ENCODE peak calls at places on chromosomes 1 and 21, in four cellular contexts. One of them, this sample, is unnamed.
A peak's percentile ranks its signal among the peaks of the same experiment; 100 is the strongest.

GRCh38 chr1:67853704-67854103 is 20.4 kb upstream of the GNG12 start:
- DNase-seq in fibroblast of lung: peak; percentile 82
- DNase-seq in GM23248: peak; percentile 86
- DNase-seq in endothelial cell of umbilical vein: peak; percentile 89
- DNase-seq in this sample: peak; percentile 80

GRCh38 chr21:16305686-16306085 is 575.9 kb downstream of the USP25 start:
- DNase-seq in fibroblast of lung: no peak
- DNase-seq in GM23248: peak; percentile 48
- DNase-seq in endothelial cell of umbilical vein: peak; percentile 85
- DNase-seq in this sample: no peak

GRCh38 chr21:29571949-29572348 is 273.2 kb downstream of the BACH1 start:
- DNase-seq in fibroblast of lung: no peak
- DNase-seq in GM23248: no peak
- DNase-seq in endothelial cell of umbilical vein: no peak
- DNase-seq in this sample: no peak

GRCh38 chr1:107532318-107532717 is 391.5 kb downstream of the NTNG1 start:
- DNase-seq in fibroblast of lung: no peak
- DNase-seq in GM23248: no peak
- DNase-seq in endothelial cell of umbilical vein: no peak
- DNase-seq in this sample: no peak

GRCh38 chr1:161781995-161782394 is 15.9 kb downstream of the ATF6 start:
- DNase-seq in fibroblast of lung: peak; percentile 28
- DNase-seq in GM23248: peak; percentile 64
- DNase-seq in endothelial cell of umbilical vein: no peak
- DNase-seq in this sample: no peak

GRCh38 chr21:21963911-21964310 is 965.7 kb downstream of the NCAM2 start:
- DNase-seq in fibroblast of lung: no peak
- DNase-seq in GM23248: no peak
- DNase-seq in endothelial cell of umbilical vein: no peak
- DNase-seq in this sample: no peak

GRCh38 chr1:22551591-22552370 is 11.5 kb upstream of the EPHA8 start:
- DNase-seq in fibroblast of lung: no peak
- DNase-seq in GM23248: no peak
- DNase-seq in endothelial cell of umbilical vein: no peak
- DNase-seq in this sample: no peak

GRCh38 chr1:64981602-64981981 is 15.2 kb upstream of the JAK1 start:
- DNase-seq in fibroblast of lung: no peak
- DNase-seq in GM23248: no peak
- DNase-seq in endothelial cell of umbilical vein: no peak
- DNase-seq in this sample: no peak

GRCh38 chr1:184822267-184822666 is 67.6 kb upstream of the EDEM3 start:
- DNase-seq in fibroblast of lung: no peak
- DNase-seq in GM23248: no peak
- DNase-seq in endothelial cell of umbilical vein: no peak
- DNase-seq in this sample: no peak

GRCh38 chr1:206609229-206609991 is 2.9 kb downstream of the EIF2D start:
- DNase-seq in fibroblast of lung: no peak
- DNase-seq in GM23248: no peak
- DNase-seq in endothelial cell of umbilical vein: peak; percentile 84
- DNase-seq in this sample: no peak

GRCh38 chr1:232225336-232226131 is 404.4 kb downstream of the SIPA1L2 start:
- DNase-seq in fibroblast of lung: no peak
- DNase-seq in GM23248: no peak
- DNase-seq in endothelial cell of umbilical vein: no peak
- DNase-seq in this sample: no peak

GRCh38 chr1:43541721-43542401 is 11.2 kb downstream of the PTPRF start:
- DNase-seq in fibroblast of lung: peak; percentile 63
- DNase-seq in GM23248: peak; percentile 52
- DNase-seq in endothelial cell of umbilical vein: no peak
- DNase-seq in this sample: peak; percentile 58

GRCh38 chr1:213693864-213694263 is 293.9 kb upstream of the PROX1 start:
- DNase-seq in fibroblast of lung: no peak
- DNase-seq in GM23248: no peak
- DNase-seq in endothelial cell of umbilical vein: no peak
- DNase-seq in this sample: no peak

GRCh38 chr1:89781494-89782126 is 39.2 kb upstream of the LRRC8D start:
- DNase-seq in fibroblast of lung: no peak
- DNase-seq in GM23248: no peak
- DNase-seq in endothelial cell of umbilical vein: no peak
- DNase-seq in this sample: no peak

GRCh38 chr1:188761226-188761625 is 1716.4 kb downstream of the BRINP3 start:
- DNase-seq in fibroblast of lung: no peak
- DNase-seq in GM23248: no peak
- DNase-seq in endothelial cell of umbilical vein: no peak
- DNase-seq in this sample: no peak

GRCh38 chr1:209172286-209172685 is 411.2 kb upstream of the CAMK1G start:
- DNase-seq in fibroblast of lung: no peak
- DNase-seq in GM23248: no peak
- DNase-seq in endothelial cell of umbilical vein: no peak
- DNase-seq in this sample: no peak

GRCh38 chr1:7379445-7379971 is 391.6 kb upstream of the VAMP3 start:
- DNase-seq in fibroblast of lung: peak; percentile 75
- DNase-seq in GM23248: peak; percentile 81
- DNase-seq in endothelial cell of umbilical vein: peak; percentile 94
- DNase-seq in this sample: peak; percentile 32

GRCh38 chr1:238439483-238439882 is 548.8 kb upstream of the ZP4 start:
- DNase-seq in fibroblast of lung: no peak
- DNase-seq in GM23248: no peak
- DNase-seq in endothelial cell of umbilical vein: no peak
- DNase-seq in this sample: no peak

GRCh38 chr1:91693542-91693941 is 192.4 kb downstream of the TGFBR3 start:
- DNase-seq in fibroblast of lung: peak; percentile 81
- DNase-seq in GM23248: peak; percentile 89
- DNase-seq in endothelial cell of umbilical vein: no peak
- DNase-seq in this sample: no peak

GRCh38 chr1:34408011-34408410 is 231.3 kb downstream of the C1orf94 start:
- DNase-seq in fibroblast of lung: no peak
- DNase-seq in GM23248: peak; percentile 66
- DNase-seq in endothelial cell of umbilical vein: no peak
- DNase-seq in this sample: no peak

GRCh38 chr1:93446837-93447451 is 974 bp upstream of the FNBP1L start:
- DNase-seq in fibroblast of lung: no peak
- DNase-seq in GM23248: peak; percentile 21
- DNase-seq in endothelial cell of umbilical vein: peak; percentile 6
- DNase-seq in this sample: peak; percentile 24

GRCh38 chr1:225533238-225533637 is 105.4 kb upstream of the LBR start:
- DNase-seq in fibroblast of lung: no peak
- DNase-seq in GM23248: no peak
- DNase-seq in endothelial cell of umbilical vein: no peak
- DNase-seq in this sample: peak; percentile 25

GRCh38 chr1:58262702-58263101 is 283.8 kb downstream of the OMA1 start:
- DNase-seq in fibroblast of lung: no peak
- DNase-seq in GM23248: no peak
- DNase-seq in endothelial cell of umbilical vein: no peak
- DNase-seq in this sample: no peak

GRCh38 chr1:58815069-58815679 is 31.3 kb upstream of the JUN start:
- DNase-seq in fibroblast of lung: peak; percentile 90
- DNase-seq in GM23248: peak; percentile 83
- DNase-seq in endothelial cell of umbilical vein: peak; percentile 96
- DNase-seq in this sample: peak; percentile 89

GRCh38 chr1:223176437-223176836 is 33.4 kb upstream of the TLR5 start:
- DNase-seq in fibroblast of lung: no peak
- DNase-seq in GM23248: no peak
- DNase-seq in endothelial cell of umbilical vein: no peak
- DNase-seq in this sample: no peak

GRCh38 chr1:36913016-36913415 is 121.3 kb downstream of the GRIK3 start:
- DNase-seq in fibroblast of lung: no peak
- DNase-seq in GM23248: no peak
- DNase-seq in endothelial cell of umbilical vein: no peak
- DNase-seq in this sample: no peak

GRCh38 chr1:3186526-3186921 is 117.5 kb downstream of the PRDM16 start:
- DNase-seq in fibroblast of lung: peak; percentile 11
- DNase-seq in GM23248: peak; percentile 52
- DNase-seq in endothelial cell of umbilical vein: no peak
- DNase-seq in this sample: peak; percentile 73

GRCh38 chr1:201606581-201606980 is 67.7 kb downstream of the NAV1 start:
- DNase-seq in fibroblast of lung: no peak
- DNase-seq in GM23248: no peak
- DNase-seq in endothelial cell of umbilical vein: no peak
- DNase-seq in this sample: no peak

GRCh38 chr1:167199656-167200055 is 21.0 kb upstream of the POU2F1 start:
- DNase-seq in fibroblast of lung: no peak
- DNase-seq in GM23248: no peak
- DNase-seq in endothelial cell of umbilical vein: no peak
- DNase-seq in this sample: no peak

GRCh38 chr1:119768778-119769177 is at the start of gene HMGCS2:
- DNase-seq in fibroblast of lung: no peak
- DNase-seq in GM23248: no peak
- DNase-seq in endothelial cell of umbilical vein: no peak
- DNase-seq in this sample: peak; percentile 70

GRCh38 chr1:119771770-119772169 is 3.1 kb upstream of the HMGCS2 start:
- DNase-seq in fibroblast of lung: peak; percentile 65
- DNase-seq in GM23248: no peak
- DNase-seq in endothelial cell of umbilical vein: no peak
- DNase-seq in this sample: no peak

GRCh38 chr1:119773711-119774241 is 5.1 kb upstream of the HMGCS2 start:
- DNase-seq in fibroblast of lung: peak; percentile 86
- DNase-seq in GM23248: peak; percentile 38
- DNase-seq in endothelial cell of umbilical vein: no peak
- DNase-seq in this sample: no peak

GRCh38 chr1:119772298-119772697 is 3.6 kb upstream of the HMGCS2 start:
- DNase-seq in fibroblast of lung: no peak
- DNase-seq in GM23248: no peak
- DNase-seq in endothelial cell of umbilical vein: no peak
- DNase-seq in this sample: no peak

GRCh38 chr1:119771016-119771415 is 2.3 kb upstream of the HMGCS2 start:
- DNase-seq in fibroblast of lung: no peak
- DNase-seq in GM23248: peak; percentile 13
- DNase-seq in endothelial cell of umbilical vein: peak; percentile 4
- DNase-seq in this sample: peak; percentile 61
- H3K27ac ChIP-seq in fibroblast of lung: no peak overlapping the region
- H3K27ac ChIP-seq in GM23248: no peak overlapping the region
- H3K27ac ChIP-seq in endothelial cell of umbilical vein: no peak overlapping the region
- H3K27ac ChIP-seq in this sample: peak overlapping the region; percentile 4

GRCh38 chr1:24931481-24932221 is 1.6 kb upstream of the RUNX3 start:
- DNase-seq in fibroblast of lung: no peak
- DNase-seq in GM23248: no peak
- DNase-seq in endothelial cell of umbilical vein: no peak
- DNase-seq in this sample: no peak
- TF ChIP-seq EZH2 in fibroblast of lung: peak; percentile 87
- TF ChIP-seq EZH2 in GM23248: no peak
- TF ChIP-seq EZH2 in endothelial cell of umbilical vein: peak; percentile 98
- TF ChIP-seq EZH2 in this sample: peak; percentile 89

GRCh38 chr1:109466440-109467300 is at the start of gene SYPL2:
- DNase-seq in fibroblast of lung: peak; percentile 39
- DNase-seq in GM23248: peak; percentile 64
- DNase-seq in endothelial cell of umbilical vein: no peak
- DNase-seq in this sample: peak; percentile 58
- H3K27ac ChIP-seq in fibroblast of lung: no peak within 1 kb of the TSS
- H3K27ac ChIP-seq in GM23248: no peak within 1 kb of the TSS
- H3K27ac ChIP-seq in endothelial cell of umbilical vein: no peak within 1 kb of the TSS
- H3K27ac ChIP-seq in this sample: no peak within 1 kb of the TSS

DNA sequence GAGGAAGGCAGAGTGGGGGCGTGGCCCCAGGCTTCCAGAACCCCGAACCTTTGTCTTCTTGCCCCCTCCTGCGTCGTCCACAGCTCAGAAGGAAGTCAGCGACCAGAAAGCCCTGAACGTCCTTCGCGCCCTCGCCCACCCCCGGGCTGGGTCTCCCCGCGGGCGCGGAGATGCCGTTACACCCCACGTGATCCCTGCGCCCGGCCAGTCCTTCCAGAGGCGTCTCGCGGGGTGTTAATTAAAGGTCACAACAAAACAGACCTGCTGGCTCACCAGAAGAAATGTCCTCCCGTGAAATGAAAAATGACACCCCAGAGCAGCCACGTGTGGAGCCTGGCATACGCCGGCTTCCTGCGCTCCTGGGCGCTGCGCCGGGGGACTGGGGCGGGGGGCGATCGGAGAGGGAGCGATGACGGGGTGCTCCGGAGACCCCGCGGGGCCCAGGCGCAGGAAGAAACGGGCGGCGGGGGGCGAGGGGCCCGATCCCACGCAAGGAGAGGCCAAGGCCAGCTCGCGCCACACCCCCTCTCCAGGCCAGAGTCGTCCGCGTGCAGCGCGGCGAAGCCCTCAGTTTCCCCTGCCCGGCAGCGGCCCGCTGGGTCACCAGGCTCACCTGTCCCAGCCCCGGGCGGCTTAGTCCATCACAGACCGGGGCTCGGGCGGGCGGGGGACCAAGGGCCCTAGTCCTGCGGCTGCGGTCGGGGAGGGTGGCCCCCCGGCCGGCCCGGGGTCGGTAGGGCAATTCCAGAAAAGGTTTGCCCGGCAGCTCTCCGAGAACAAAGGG is 948 bp upstream of the KIF26B start:
- DNase-seq in fibroblast of lung: no peak
- DNase-seq in GM23248: peak; percentile 62
- DNase-seq in endothelial cell of umbilical vein: peak; percentile 19
- DNase-seq in this sample: peak; percentile 44
- TF ChIP-seq EZH2 in fibroblast of lung: peak; percentile 9
- TF ChIP-seq EZH2 in GM23248: no peak
- TF ChIP-seq EZH2 in endothelial cell of umbilical vein: peak; percentile 12
- TF ChIP-seq EZH2 in this sample: no peak

GRCh38 chr21:41763996-41764395 is 2.9 kb downstream of the RIPK4 start:
- DNase-seq in fibroblast of lung: no peak
- DNase-seq in GM23248: no peak
- DNase-seq in endothelial cell of umbilical vein: no peak
- DNase-seq in this sample: no peak

GRCh38 chr21:41764558-41765392 is 2.1 kb downstream of the RIPK4 start:
- DNase-seq in fibroblast of lung: no peak
- DNase-seq in GM23248: no peak
- DNase-seq in endothelial cell of umbilical vein: no peak
- DNase-seq in this sample: peak; percentile 46

GRCh38 chr21:41766051-41766882 is 585 bp downstream of the RIPK4 start:
- DNase-seq in fibroblast of lung: no peak
- DNase-seq in GM23248: peak; percentile 37
- DNase-seq in endothelial cell of umbilical vein: no peak
- DNase-seq in this sample: no peak

GRCh38 chr21:41766883-41767605 is at the start of gene RIPK4:
- DNase-seq in fibroblast of lung: no peak
- DNase-seq in GM23248: peak; percentile 80
- DNase-seq in endothelial cell of umbilical vein: no peak
- DNase-seq in this sample: peak; percentile 95

GRCh38 chr21:41765393-41765950 is 1.4 kb downstream of the RIPK4 start:
- DNase-seq in fibroblast of lung: no peak
- DNase-seq in GM23248: no peak
- DNase-seq in endothelial cell of umbilical vein: no peak
- DNase-seq in this sample: no peak
- H3K27ac ChIP-seq in fibroblast of lung: no peak overlapping the region
- H3K27ac ChIP-seq in GM23248: no peak overlapping the region
- H3K27ac ChIP-seq in endothelial cell of umbilical vein: no peak overlapping the region
- H3K27ac ChIP-seq in this sample: peak overlapping the region; percentile 94

GRCh38 chr1:18643154-18644012 is 12.7 kb downstream of the PAX7 start:
- DNase-seq in fibroblast of lung: no peak
- DNase-seq in GM23248: no peak
- DNase-seq in endothelial cell of umbilical vein: no peak
- DNase-seq in this sample: no peak
- TF ChIP-seq EZH2 in fibroblast of lung: peak; percentile 86
- TF ChIP-seq EZH2 in GM23248: no peak
- TF ChIP-seq EZH2 in endothelial cell of umbilical vein: peak; percentile 97
- TF ChIP-seq EZH2 in this sample: peak; percentile 96

GRCh38 chr1:23573574-23574182 is 14.4 kb upstream of the ID3 start:
- DNase-seq in fibroblast of lung: no peak
- DNase-seq in GM23248: no peak
- DNase-seq in endothelial cell of umbilical vein: no peak
- DNase-seq in this sample: no peak
- H3K27ac ChIP-seq in fibroblast of lung: no peak overlapping the region
- H3K27ac ChIP-seq in GM23248: no peak overlapping the region
- H3K27ac ChIP-seq in endothelial cell of umbilical vein: no peak overlapping the region
- H3K27ac ChIP-seq in this sample: no peak overlapping the region

This sample was measured in hepatocyte.